ENCODE peak calls at places on chromosomes 7 and 10, in four cellular contexts. L, I, K and A are unnamed samples.
A peak's percentile ranks its signal among the peaks of the same experiment; 100 is the strongest.

GRCh38 chr7:63925626-63926460 is 72.8 kb upstream of the ZNF722 start:
- DNase-seq in L (no peak), I (no peak), K (peak; percentile 44), A (no peak)

GRCh38 chr10:133278577-133279265 is 2.1 kb upstream of the ADAM8 start:
- DNase-seq in L (no peak), I (peak; percentile 72), K (peak; percentile 85), A (no peak)

GRCh38 chr10:37467246-37467645 is 341.8 kb downstream of the ANKRD30A start:
- DNase-seq in L (no peak), I (no peak), K (no peak), A (no peak)

GRCh38 chr7:132580277-132580676 is 4.0 kb upstream of the PLXNA4 start:
- DNase-seq in L (peak; percentile 26), I (peak; percentile 10), K (no peak), A (no peak)

GRCh38 chr7:31488562-31489203 is 25.2 kb upstream of the ITPRID1 start:
- DNase-seq in L (peak; percentile 69), I (peak; percentile 31), K (peak; percentile 74), A (peak; percentile 90)

GRCh38 chr10:97949462-97949861 is 81.0 kb downstream of the CRTAC1 start:
- DNase-seq in L (no peak), I (no peak), K (no peak), A (no peak)

GRCh38 chr7:158386866-158387820 is 200.5 kb downstream of the PTPRN2 start:
- DNase-seq in L (no peak), I (no peak), K (no peak), A (no peak)

GRCh38 chr10:70139151-70139996 is 6.7 kb upstream of the AIFM2 start:
- DNase-seq in L (no peak), I (no peak), K (no peak), A (no peak)

GRCh38 chr10:24310104-24310503 is 101.2 kb downstream of the KIAA1217 start:
- DNase-seq in L (no peak), I (no peak), K (no peak), A (no peak)

GRCh38 chr10:97707134-97707861 is 6.2 kb upstream of the MARVELD1 start:
- DNase-seq in L (no peak), I (peak; percentile 70), K (no peak), A (no peak)

GRCh38 chr7:112140600-112140999 is 65.6 kb downstream of the DOCK4 start:
- DNase-seq in L (no peak), I (no peak), K (no peak), A (no peak)

GRCh38 chr10:123935680-123936079 is 44.1 kb upstream of the CPXM2 start:
- DNase-seq in L (no peak), I (no peak), K (no peak), A (no peak)

GRCh38 chr10:70474780-70475179 is 3.8 kb upstream of the PALD1 start:
- DNase-seq in L (no peak), I (no peak), K (no peak), A (no peak)

GRCh38 chr10:21427804-21428481 is 97.5 kb downstream of the SKIDA1 start:
- DNase-seq in L (no peak), I (peak; percentile 24), K (no peak), A (no peak)

GRCh38 chr10:121994429-121994881 is 5.5 kb downstream of the TACC2 start:
- DNase-seq in L (no peak), I (no peak), K (no peak), A (no peak)

GRCh38 chr7:13639416-13639815 is 350.1 kb downstream of the ETV1 start:
- DNase-seq in L (no peak), I (no peak), K (no peak), A (no peak)

GRCh38 chr7:157844611-157845010 is 507.8 kb downstream of the DNAJB6 start:
- DNase-seq in L (no peak), I (no peak), K (no peak), A (no peak)

GRCh38 chr10:48981310-48981907 is 41.8 kb upstream of the LRRC18 start:
- DNase-seq in L (peak; percentile 67), I (peak; percentile 24), K (peak; percentile 84), A (peak; percentile 88)

GRCh38 chr10:86968271-86968993 is at the start of gene ADIRF:
- DNase-seq in L (no peak), I (no peak), K (no peak), A (peak; percentile 46)

GRCh38 chr7:3575753-3576531 is 274.9 kb downstream of the SDK1 start:
- DNase-seq in L (no peak), I (peak; percentile 25), K (no peak), A (no peak)

GRCh38 chr7:9231683-9232082 is 798.3 kb downstream of the NXPH1 start:
- DNase-seq in L (no peak), I (no peak), K (no peak), A (no peak)

GRCh38 chr7:90771281-90771680 is 175.2 kb downstream of the CDK14 start:
- DNase-seq in L (no peak), I (no peak), K (no peak), A (no peak)

GRCh38 chr10:78716034-78716660 is 352.6 kb upstream of the ZMIZ1 start:
- DNase-seq in L (no peak), I (no peak), K (no peak), A (no peak)

GRCh38 chr10:78712147-78712546 is 356.6 kb upstream of the ZMIZ1 start:
- DNase-seq in L (no peak), I (no peak), K (peak; percentile 48), A (no peak)

GRCh38 chr10:78715435-78715834 is 353.3 kb upstream of the ZMIZ1 start:
- DNase-seq in L (no peak), I (no peak), K (no peak), A (no peak)

GRCh38 chr10:78714225-78714624 is 354.5 kb upstream of the ZMIZ1 start:
- DNase-seq in L (no peak), I (no peak), K (no peak), A (no peak)

GRCh38 chr10:78713659-78714058 is 355.1 kb upstream of the ZMIZ1 start:
- DNase-seq in L (no peak), I (no peak), K (no peak), A (no peak)
- H3K4me3 ChIP-seq in L (no peak overlapping the region), I (no peak overlapping the region), K (no peak overlapping the region), A (no peak overlapping the region)

GRCh38 chr7:48179631-48180030 is 8.4 kb downstream of the ABCA13 start:
- DNase-seq in L (no peak), I (no peak), K (no peak), A (no peak)
- TF ChIP-seq RNF2 in L (no peak), I (no peak), K (no peak), A (no peak)

GRCh38 chr10:132136097-132136521 is 50.6 kb upstream of the DPYSL4 start:
- DNase-seq in L (no peak), I (no peak), K (no peak), A (no peak)
- H3K4me3 ChIP-seq in L (no peak overlapping the region), I (no peak overlapping the region), K (no peak overlapping the region), A (no peak overlapping the region)

DNA sequence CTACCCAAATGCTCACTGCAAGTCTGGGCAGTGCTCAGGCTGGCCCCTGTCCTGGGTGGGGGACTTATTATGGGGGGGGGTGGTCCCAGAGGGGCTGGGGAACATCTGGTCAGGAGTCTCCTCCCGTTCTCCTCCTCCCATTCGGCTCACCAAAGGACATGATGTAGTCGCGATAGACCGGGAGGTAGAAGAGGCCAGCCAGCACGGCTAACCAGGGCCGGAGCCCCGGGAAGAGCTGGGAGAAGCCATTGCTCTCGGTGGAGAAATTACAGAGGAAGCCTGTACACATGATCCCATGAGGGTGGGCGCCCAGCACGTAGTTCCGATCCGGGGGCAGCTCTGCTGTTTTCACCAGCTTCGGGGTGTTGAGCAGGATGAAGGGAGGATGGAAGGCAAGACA is 2.4 kb downstream of the MOGAT3 start:
- DNase-seq in L (no peak), I (no peak), K (no peak), A (no peak)
- TF ChIP-seq RNF2 in L (no peak), I (no peak), K (no peak), A (no peak)

DNA sequence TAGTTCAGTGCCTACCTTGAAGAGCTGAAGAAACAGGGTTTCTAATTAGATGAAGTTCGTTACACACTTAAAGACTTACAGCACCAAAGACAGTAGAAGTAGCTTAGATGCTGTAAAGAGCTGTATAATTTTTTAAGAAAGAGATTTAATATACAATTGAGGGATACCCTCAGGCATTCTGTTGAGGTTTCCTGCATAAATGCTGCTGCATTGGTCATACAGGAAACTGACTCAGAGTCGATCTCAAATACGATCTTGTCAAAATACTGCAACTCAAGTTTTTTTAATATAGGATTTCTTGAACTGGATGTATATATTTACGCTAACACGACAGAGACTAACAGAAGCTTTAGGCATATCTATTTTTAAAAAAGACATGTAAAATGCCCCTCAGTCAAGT is 2.5 kb upstream of the ARID5B start:
- DNase-seq in L (no peak), I (no peak), K (no peak), A (no peak)
- H3K4me3 ChIP-seq in L (peak overlapping the region; percentile 59), I (no peak overlapping the region), K (no peak overlapping the region), A (no peak overlapping the region)

DNA sequence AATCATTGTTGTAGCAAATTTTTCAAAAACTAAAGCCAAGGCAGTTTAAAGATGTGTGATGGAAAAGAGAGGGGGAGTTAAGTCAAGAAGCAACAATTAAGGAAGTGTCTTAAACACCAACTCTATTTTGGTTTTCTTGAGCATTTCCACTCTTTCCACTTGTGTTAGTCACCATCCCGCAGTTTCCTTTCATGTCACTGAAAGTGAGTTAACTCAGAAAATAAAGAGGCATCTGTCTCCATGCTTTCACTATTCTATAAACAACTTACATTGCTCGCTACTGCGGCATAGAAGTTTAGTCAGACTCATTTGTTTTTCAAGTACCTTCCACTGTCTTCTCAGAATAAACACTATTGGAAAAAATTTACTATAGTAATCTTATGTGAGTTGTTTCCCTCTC is 284.9 kb upstream of the SEMA3D start:
- DNase-seq in L (no peak), I (no peak), K (no peak), A (no peak)
- TF ChIP-seq RNF2 in L (no peak), I (no peak), K (no peak), A (no peak)

GRCh38 chr7:55170335-55170734 is 151.5 kb downstream of the EGFR start:
- DNase-seq in L (no peak), I (no peak), K (no peak), A (no peak)
- H3K4me3 ChIP-seq in L (no peak overlapping the region), I (no peak overlapping the region), K (no peak overlapping the region), A (no peak overlapping the region)

GRCh38 chr10:91378061-91378460 is 32.1 kb upstream of the HECTD2 start:
- DNase-seq in L (no peak), I (no peak), K (no peak), A (no peak)
- TF ChIP-seq RNF2 in L (no peak), I (no peak), K (no peak), A (no peak)

GRCh38 chr7:100432053-100432452 is 2.4 kb downstream of the MEPCE start:
- DNase-seq in L (no peak), I (no peak), K (no peak), A (no peak)

GRCh38 chr7:100431286-100431735 is 1.7 kb downstream of the MEPCE start:
- DNase-seq in L (no peak), I (no peak), K (no peak), A (no peak)

GRCh38 chr7:100433276-100433591 is 3.1 kb downstream of the PPP1R35 start:
- DNase-seq in L (no peak), I (no peak), K (no peak), A (no peak)

GRCh38 chr7:100433592-100434296 is 2.6 kb downstream of the PPP1R35 start:
- DNase-seq in L (no peak), I (no peak), K (no peak), A (no peak)

GRCh38 chr7:100432621-100433275 is 3.1 kb downstream of the MEPCE start:
- DNase-seq in L (no peak), I (no peak), K (no peak), A (no peak)
- H3K4me3 ChIP-seq in L (no peak overlapping the region), I (no peak overlapping the region), K (peak overlapping the region; percentile 82), A (no peak overlapping the region)